ENCODE peak calls at places on chromosomes 6 and 20, in nine cellular contexts. One of them, this sample, is unnamed.

GRCh38 chr6:158631678-158632537 is 12.6 kb downstream of the DYNLT1 start:
- DNase-seq in stomach: peak; percentile 74
- DNase-seq in HepG2: no peak
- DNase-seq in K562: peak; percentile 90
- DNase-seq in transverse colon: peak; percentile 80
- DNase-seq in H1: no peak
- DNase-seq in sigmoid colon: peak; percentile 85
- DNase-seq in GM12878: no peak
- DNase-seq in Panc1: no peak
- DNase-seq in this sample: no peak

GRCh38 chr20:41654292-41654691 is 36.1 kb upstream of the CHD6 start:
- DNase-seq in H1: no peak
- DNase-seq in sigmoid colon: no peak
- DNase-seq in GM12878: no peak
- DNase-seq in Panc1: no peak
- DNase-seq in K562: no peak
- DNase-seq in stomach: peak; percentile 69
- DNase-seq in HepG2: no peak
- DNase-seq in transverse colon: no peak
- DNase-seq in this sample: no peak

GRCh38 chr20:41717464-41717863 is 99.3 kb upstream of the CHD6 start:
- DNase-seq in stomach: peak; percentile 51
- DNase-seq in sigmoid colon: no peak
- DNase-seq in Panc1: no peak
- DNase-seq in GM12878: no peak
- DNase-seq in transverse colon: no peak
- DNase-seq in HepG2: no peak
- DNase-seq in H1: no peak
- DNase-seq in K562: peak; percentile 61
- DNase-seq in this sample: no peak

GRCh38 chr6:145349950-145350510 is 385.3 kb downstream of the EPM2A start:
- DNase-seq in GM12878: peak; percentile 72
- DNase-seq in sigmoid colon: no peak
- DNase-seq in H1: no peak
- DNase-seq in stomach: no peak
- DNase-seq in HepG2: no peak
- DNase-seq in transverse colon: no peak
- DNase-seq in K562: no peak
- DNase-seq in Panc1: no peak
- DNase-seq in this sample: no peak

GRCh38 chr6:13765570-13765969 is 48.8 kb downstream of the MCUR1 start:
- DNase-seq in GM12878: no peak
- DNase-seq in transverse colon: no peak
- DNase-seq in H1: no peak
- DNase-seq in stomach: no peak
- DNase-seq in HepG2: no peak
- DNase-seq in K562: no peak
- DNase-seq in Panc1: no peak
- DNase-seq in sigmoid colon: peak; percentile 18
- DNase-seq in this sample: no peak

GRCh38 chr6:31495580-31495979 is 2.4 kb upstream of the MICB start:
- DNase-seq in HepG2: no peak
- DNase-seq in Panc1: no peak
- DNase-seq in K562: no peak
- DNase-seq in H1: no peak
- DNase-seq in GM12878: no peak
- DNase-seq in sigmoid colon: no peak
- DNase-seq in transverse colon: no peak
- DNase-seq in stomach: no peak
- DNase-seq in this sample: no peak

GRCh38 chr20:45041464-45042337 is 59.2 kb downstream of the KCNS1 start:
- DNase-seq in HepG2: no peak
- DNase-seq in Panc1: peak; percentile 76
- DNase-seq in stomach: no peak
- DNase-seq in K562: no peak
- DNase-seq in sigmoid colon: no peak
- DNase-seq in GM12878: no peak
- DNase-seq in transverse colon: peak; percentile 14
- DNase-seq in H1: no peak
- DNase-seq in this sample: no peak

GRCh38 chr6:43838276-43839036 is 68.4 kb downstream of the VEGFA start:
- DNase-seq in H1: no peak
- DNase-seq in stomach: peak; percentile 57
- DNase-seq in GM12878: no peak
- DNase-seq in transverse colon: peak; percentile 37
- DNase-seq in Panc1: no peak
- DNase-seq in K562: peak; percentile 81
- DNase-seq in HepG2: peak; percentile 41
- DNase-seq in sigmoid colon: peak; percentile 70
- DNase-seq in this sample: peak; percentile 24

GRCh38 chr6:44177691-44178423 is 19.2 kb downstream of the CAPN11 start:
- DNase-seq in Panc1: peak; percentile 47
- DNase-seq in GM12878: no peak
- DNase-seq in transverse colon: peak; percentile 31
- DNase-seq in K562: no peak
- DNase-seq in stomach: no peak
- DNase-seq in HepG2: no peak
- DNase-seq in H1: no peak
- DNase-seq in sigmoid colon: peak; percentile 79
- DNase-seq in this sample: peak; percentile 62

GRCh38 chr6:145756170-145756662 is 20.9 kb upstream of the EPM2A start:
- DNase-seq in transverse colon: no peak
- DNase-seq in HepG2: no peak
- DNase-seq in stomach: no peak
- DNase-seq in Panc1: no peak
- DNase-seq in GM12878: no peak
- DNase-seq in H1: no peak
- DNase-seq in K562: peak; percentile 34
- DNase-seq in sigmoid colon: no peak
- DNase-seq in this sample: no peak

DNA sequence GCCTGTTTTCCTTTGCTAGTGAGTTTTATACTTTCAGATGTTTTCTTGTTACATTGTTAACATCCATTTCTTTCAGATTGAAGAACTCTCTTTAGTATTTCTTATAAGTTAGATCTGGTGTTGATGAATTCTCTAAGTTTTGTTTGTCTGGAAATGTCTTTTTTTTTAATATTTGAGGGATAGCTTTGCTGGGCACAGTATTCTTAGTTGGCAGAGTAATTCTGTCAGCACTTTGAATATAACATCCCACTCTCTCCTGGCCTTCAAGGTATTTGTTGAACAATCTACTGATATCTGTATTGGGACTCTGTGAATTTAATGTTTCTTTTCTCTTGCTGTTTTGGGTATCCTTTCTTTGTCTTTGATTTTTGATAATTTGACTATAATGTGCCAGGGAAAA is 79.4 kb upstream of the UST start:
- DNase-seq in H1: no peak
- DNase-seq in stomach: no peak
- DNase-seq in GM12878: no peak
- DNase-seq in sigmoid colon: no peak
- DNase-seq in HepG2: no peak
- DNase-seq in Panc1: no peak
- DNase-seq in K562: no peak
- DNase-seq in transverse colon: no peak
- DNase-seq in this sample: no peak
- H3K9me3 ChIP-seq in H1: peaks cover 13% of the 10 kb centered on the region
- H3K9me3 ChIP-seq in stomach: peaks cover 43% of the 10 kb centered on the region
- H3K9me3 ChIP-seq in GM12878: peaks cover 23% of the 10 kb centered on the region
- H3K9me3 ChIP-seq in sigmoid colon: peaks cover 4% of the 10 kb centered on the region
- H3K9me3 ChIP-seq in HepG2: peaks cover 42% of the 10 kb centered on the region
- H3K9me3 ChIP-seq in Panc1: peaks cover 11% of the 10 kb centered on the region
- H3K9me3 ChIP-seq in K562: peaks cover 5% of the 10 kb centered on the region
- H3K9me3 ChIP-seq in transverse colon: peaks cover 9% of the 10 kb centered on the region
- H3K9me3 ChIP-seq in this sample: peaks cover 37% of the 10 kb centered on the region

GRCh38 chr6:169213814-169214520 is 39.7 kb downstream of the THBS2 start:
- DNase-seq in transverse colon: no peak
- DNase-seq in HepG2: no peak
- DNase-seq in stomach: no peak
- DNase-seq in K562: no peak
- DNase-seq in sigmoid colon: peak; percentile 69
- DNase-seq in H1: no peak
- DNase-seq in GM12878: no peak
- DNase-seq in Panc1: no peak
- DNase-seq in this sample: no peak

GRCh38 chr6:169216830-169217229 is 36.8 kb downstream of the THBS2 start:
- DNase-seq in GM12878: no peak
- DNase-seq in stomach: no peak
- DNase-seq in Panc1: no peak
- DNase-seq in H1: no peak
- DNase-seq in HepG2: no peak
- DNase-seq in sigmoid colon: peak; percentile 78
- DNase-seq in transverse colon: no peak
- DNase-seq in K562: no peak
- DNase-seq in this sample: no peak

GRCh38 chr6:169217972-169218371 is 35.7 kb downstream of the THBS2 start:
- DNase-seq in HepG2: no peak
- DNase-seq in H1: no peak
- DNase-seq in stomach: no peak
- DNase-seq in GM12878: no peak
- DNase-seq in sigmoid colon: no peak
- DNase-seq in transverse colon: no peak
- DNase-seq in K562: no peak
- DNase-seq in Panc1: no peak
- DNase-seq in this sample: no peak

GRCh38 chr6:169212897-169213813 is 40.5 kb downstream of the THBS2 start:
- DNase-seq in GM12878: peak; percentile 27
- DNase-seq in HepG2: peak; percentile 68
- DNase-seq in K562: peak; percentile 95
- DNase-seq in sigmoid colon: peak; percentile 95
- DNase-seq in stomach: peak; percentile 92
- DNase-seq in transverse colon: peak; percentile 94
- DNase-seq in H1: peak; percentile 54
- DNase-seq in Panc1: peak; percentile 62
- DNase-seq in this sample: peak; percentile 69

GRCh38 chr6:169215201-169215661 is 38.4 kb downstream of the THBS2 start:
- DNase-seq in HepG2: no peak
- DNase-seq in transverse colon: no peak
- DNase-seq in sigmoid colon: peak; percentile 78
- DNase-seq in GM12878: no peak
- DNase-seq in Panc1: no peak
- DNase-seq in K562: no peak
- DNase-seq in H1: no peak
- DNase-seq in stomach: no peak
- DNase-seq in this sample: no peak
- TF ChIP-seq POLR2AphosphoS5 in HepG2: no peak
- TF ChIP-seq POLR2AphosphoS5 in transverse colon: peak; percentile 58
- TF ChIP-seq POLR2AphosphoS5 in sigmoid colon: peak; percentile 83
- TF ChIP-seq POLR2AphosphoS5 in GM12878: no peak
- TF ChIP-seq POLR2AphosphoS5 in Panc1: no peak
- TF ChIP-seq POLR2AphosphoS5 in K562: no peak
- TF ChIP-seq POLR2AphosphoS5 in H1: no peak
- TF ChIP-seq POLR2AphosphoS5 in stomach: no peak
- TF ChIP-seq POLR2AphosphoS5 in this sample: no peak

GRCh38 chr6:46528956-46529750 is 37.9 kb upstream of the RCAN2 start:
- DNase-seq in K562: no peak
- DNase-seq in sigmoid colon: no peak
- DNase-seq in HepG2: no peak
- DNase-seq in GM12878: no peak
- DNase-seq in transverse colon: no peak
- DNase-seq in stomach: no peak
- DNase-seq in H1: no peak
- DNase-seq in Panc1: no peak
- DNase-seq in this sample: no peak
- H3K27ac ChIP-seq in K562: no peak overlapping the region
- H3K27ac ChIP-seq in sigmoid colon: no peak overlapping the region
- H3K27ac ChIP-seq in HepG2: no peak overlapping the region
- H3K27ac ChIP-seq in GM12878: no peak overlapping the region
- H3K27ac ChIP-seq in transverse colon: no peak overlapping the region
- H3K27ac ChIP-seq in stomach: no peak overlapping the region
- H3K27ac ChIP-seq in H1: no peak overlapping the region
- H3K27ac ChIP-seq in Panc1: no peak overlapping the region
- H3K27ac ChIP-seq in this sample: no peak overlapping the region

DNA sequence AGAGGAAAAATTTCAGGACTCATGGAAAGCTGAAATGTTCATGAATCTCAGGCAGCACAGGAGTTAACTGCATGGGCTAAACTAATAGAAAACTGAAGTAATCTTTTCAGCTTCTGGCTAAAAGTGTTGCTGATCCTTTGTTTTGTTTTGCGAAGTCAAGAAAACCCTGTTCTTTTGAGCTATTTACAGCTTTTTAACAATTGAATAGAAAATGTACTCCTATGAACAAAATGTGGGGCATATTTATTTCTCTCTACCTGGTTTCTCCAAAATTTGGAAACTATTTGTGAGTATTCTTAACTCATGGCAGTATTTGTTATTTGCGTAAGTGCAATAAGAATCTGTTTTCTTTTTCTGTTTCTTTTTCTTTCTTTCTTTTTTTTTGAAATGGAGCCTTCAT is 818.8 kb upstream of the CITED2 start:
- DNase-seq in transverse colon: no peak
- DNase-seq in H1: no peak
- DNase-seq in HepG2: no peak
- DNase-seq in GM12878: no peak
- DNase-seq in stomach: no peak
- DNase-seq in Panc1: no peak
- DNase-seq in K562: no peak
- DNase-seq in sigmoid colon: no peak
- DNase-seq in this sample: no peak
- H3K9me3 ChIP-seq in transverse colon: peaks cover 6% of the 10 kb centered on the region
- H3K9me3 ChIP-seq in H1: peaks cover 25% of the 10 kb centered on the region
- H3K9me3 ChIP-seq in HepG2: peaks cover 85% of the 10 kb centered on the region
- H3K9me3 ChIP-seq in GM12878: no peaks in the 10 kb centered on the region
- H3K9me3 ChIP-seq in stomach: peaks cover 8% of the 10 kb centered on the region
- H3K9me3 ChIP-seq in Panc1: peaks cover 15% of the 10 kb centered on the region
- H3K9me3 ChIP-seq in K562: peaks cover 13% of the 10 kb centered on the region
- H3K9me3 ChIP-seq in sigmoid colon: peaks cover 7% of the 10 kb centered on the region
- H3K9me3 ChIP-seq in this sample: peaks cover 12% of the 10 kb centered on the region

GRCh38 chr6:150878347-150879213 is 13.1 kb downstream of the MTHFD1L start:
- DNase-seq in K562: no peak
- DNase-seq in Panc1: no peak
- DNase-seq in H1: no peak
- DNase-seq in stomach: no peak
- DNase-seq in HepG2: peak; percentile 86
- DNase-seq in sigmoid colon: no peak
- DNase-seq in GM12878: no peak
- DNase-seq in transverse colon: no peak
- DNase-seq in this sample: no peak
- TF ChIP-seq POLR2AphosphoS5 in K562: no peak
- TF ChIP-seq POLR2AphosphoS5 in Panc1: no peak
- TF ChIP-seq POLR2AphosphoS5 in H1: no peak
- TF ChIP-seq POLR2AphosphoS5 in stomach: no peak
- TF ChIP-seq POLR2AphosphoS5 in HepG2: no peak
- TF ChIP-seq POLR2AphosphoS5 in sigmoid colon: no peak
- TF ChIP-seq POLR2AphosphoS5 in GM12878: no peak
- TF ChIP-seq POLR2AphosphoS5 in transverse colon: no peak
- TF ChIP-seq POLR2AphosphoS5 in this sample: no peak